ENCODE peak calls at places on chromosomes 13 and 19, in eight cellular contexts. R is cardiac fibroblast, I is fibroblast of mammary gland, M is K562, V is AG04450, X is HFF-Myc, Z is psoas muscle, G is suprapubic skin. K is an unnamed sample.

GRCh38 chr19:4415352-4415751 is 12.9 kb downstream of the CHAF1A start:
- DNase-seq in R (peak), I (no peak), M (no peak), V (no peak), X (no peak), Z (no peak), G (no peak), K (no peak)

GRCh38 chr13:72514141-72514540 is 213.3 kb downstream of the MZT1 start:
- DNase-seq in R (peak), I (peak), M (no peak), V (no peak), X (no peak), Z (no peak), G (no peak), K (peak)

GRCh38 chr13:67117010-67117550 is 113.1 kb downstream of the PCDH9 start:
- DNase-seq in R (peak), I (no peak), M (no peak), V (no peak), X (no peak), Z (no peak), G (no peak), K (no peak)

GRCh38 chr13:113544896-113545295 is 39.7 kb upstream of the TFDP1 start:
- DNase-seq in R (no peak), I (no peak), M (no peak), V (no peak), X (no peak), Z (no peak), G (peak), K (no peak)

GRCh38 chr13:44013666-44014291 is 134.1 kb downstream of the LACC1 start:
- DNase-seq in R (peak), I (peak), M (no peak), V (peak), X (peak), Z (no peak), G (no peak), K (peak)

GRCh38 chr19:48548253-48548911 is 3.6 kb upstream of the SULT2B1 start:
- DNase-seq in R (no peak), I (no peak), M (no peak), V (no peak), X (no peak), Z (no peak), G (no peak), K (no peak)

GRCh38 chr13:66574606-66575005 is 655.5 kb downstream of the PCDH9 start:
- DNase-seq in R (no peak), I (no peak), M (no peak), V (no peak), X (no peak), Z (no peak), G (no peak), K (peak)

GRCh38 chr19:45075215-45076028 is 856 bp downstream of the ZNF296 start:
- DNase-seq in R (peak), I (peak), M (peak), V (no peak), X (no peak), Z (peak), G (peak), K (peak)

GRCh38 chr19:39352549-39353285 is 10.5 kb downstream of the SAMD4B start:
- DNase-seq in R (no peak), I (peak), M (no peak), V (no peak), X (no peak), Z (no peak), G (no peak), K (no peak)

GRCh38 chr13:40564342-40564997 is 102.0 kb downstream of the FOXO1 start:
- DNase-seq in R (peak), I (no peak), M (no peak), V (no peak), X (no peak), Z (no peak), G (no peak), K (peak)
- TF ChIP-seq CTCF in R (peak), I (no peak), M (no peak), V (no peak), X (no peak), Z (peak), G (no peak), K (peak)

GRCh38 chr19:50433201-50434180 is 799 bp downstream of the MYBPC2 start:
- DNase-seq in R (no peak), I (no peak), M (no peak), V (no peak), X (no peak), Z (no peak), G (no peak), K (no peak)
- H3K4me3 ChIP-seq in R (no peak), I (no peak), M (no peak), V (no peak), X (no peak), Z (peak), G (no peak), K (no peak)

GRCh38 chr19:18225702-18226468 is at the start of gene PDE4C:
- DNase-seq in R (peak), I (no peak), M (no peak), V (no peak), X (no peak), Z (peak), G (no peak), K (no peak)

GRCh38 chr19:18225355-18225701 is 910 bp downstream of the PDE4C start:
- DNase-seq in R (no peak), I (no peak), M (no peak), V (no peak), X (no peak), Z (no peak), G (no peak), K (no peak)

GRCh38 chr19:18229474-18229873 is 3.2 kb upstream of the PDE4C start:
- DNase-seq in R (no peak), I (no peak), M (no peak), V (no peak), X (no peak), Z (no peak), G (no peak), K (no peak)

GRCh38 chr19:18227781-18228271 is 1.6 kb upstream of the PDE4C start:
- DNase-seq in R (no peak), I (no peak), M (no peak), V (no peak), X (no peak), Z (no peak), G (no peak), K (no peak)

GRCh38 chr19:18226956-18227780 is 930 bp upstream of the PDE4C start:
- DNase-seq in R (no peak), I (no peak), M (no peak), V (no peak), X (no peak), Z (no peak), G (no peak), K (no peak)
- TF ChIP-seq CTCF in R (no peak), I (no peak), M (no peak), V (no peak), X (no peak), Z (no peak), G (no peak), K (no peak)

GRCh38 chr19:2721570-2722540 is 683 bp upstream of the DIRAS1 start:
- DNase-seq in R (no peak), I (no peak), M (no peak), V (no peak), X (no peak), Z (no peak), G (no peak), K (no peak)

GRCh38 chr19:2719232-2719735 is 1.9 kb downstream of the DIRAS1 start:
- DNase-seq in R (no peak), I (no peak), M (no peak), V (no peak), X (no peak), Z (no peak), G (no peak), K (no peak)

GRCh38 chr19:2719910-2720776 is 1.0 kb downstream of the DIRAS1 start:
- DNase-seq in R (peak), I (peak), M (no peak), V (no peak), X (no peak), Z (no peak), G (no peak), K (peak)

GRCh38 chr19:2722541-2723344 is 1.6 kb upstream of the DIRAS1 start:
- DNase-seq in R (peak), I (peak), M (peak), V (no peak), X (no peak), Z (peak), G (no peak), K (peak)

DNA sequence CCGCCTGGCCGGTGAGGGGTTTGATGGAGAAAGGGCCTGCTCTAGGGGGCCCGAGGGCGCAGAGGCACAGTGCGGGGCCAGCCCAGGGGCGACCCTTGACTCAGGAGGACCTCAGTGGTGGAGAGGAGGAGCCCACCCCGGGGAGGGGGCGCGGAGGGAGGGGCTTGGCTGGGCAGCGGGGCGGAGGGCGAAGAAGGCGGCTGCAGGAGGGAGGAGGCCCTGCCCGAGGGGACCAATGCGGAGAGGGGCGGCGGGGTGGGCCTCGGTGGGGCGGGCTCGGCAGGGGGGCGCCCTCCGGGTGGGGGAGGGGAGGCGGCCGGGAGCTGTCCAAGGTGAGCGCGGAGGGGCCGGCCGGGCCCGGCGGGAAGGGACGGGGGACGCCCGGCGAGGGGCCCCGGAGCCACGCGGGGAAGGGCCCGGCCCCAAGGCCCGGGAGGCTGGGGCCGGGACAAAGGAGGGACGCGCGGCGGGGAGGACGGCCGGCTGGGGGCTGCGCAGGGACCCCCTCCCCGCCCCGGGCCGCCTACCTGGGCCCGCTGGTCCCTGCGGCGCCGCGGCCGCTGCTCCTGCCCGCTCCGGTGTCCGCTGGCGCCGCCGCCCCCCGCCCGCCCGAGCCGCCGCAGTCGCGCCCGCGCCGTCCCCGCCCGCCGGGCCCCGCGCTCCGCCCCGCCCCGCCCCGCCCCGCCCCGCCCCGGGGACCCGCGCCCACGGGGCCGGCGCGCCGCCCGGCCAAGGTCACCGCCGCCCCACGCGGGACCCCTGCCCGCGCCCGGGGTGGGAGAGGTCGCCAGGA is at the start of gene DIRAS1:
- DNase-seq in R (no peak), I (no peak), M (peak), V (no peak), X (no peak), Z (no peak), G (no peak), K (no peak)
- H3K4me3 ChIP-seq in R (peak), I (peak), M (peak), V (peak), X (peak), Z (peak), G (peak), K (peak)

GRCh38 chr13:75371223-75371622 is 110.7 kb downstream of the TBC1D4 start:
- DNase-seq in R (no peak), I (no peak), M (no peak), V (no peak), X (no peak), Z (no peak), G (no peak), K (no peak)

GRCh38 chr13:75365724-75366173 is 116.2 kb downstream of the TBC1D4 start:
- DNase-seq in R (peak), I (peak), M (no peak), V (peak), X (no peak), Z (no peak), G (no peak), K (peak)

GRCh38 chr13:75366380-75367280 is 115.3 kb downstream of the TBC1D4 start:
- DNase-seq in R (peak), I (no peak), M (no peak), V (no peak), X (no peak), Z (no peak), G (no peak), K (peak)

GRCh38 chr13:75369986-75370385 is 112.0 kb downstream of the TBC1D4 start:
- DNase-seq in R (no peak), I (no peak), M (no peak), V (no peak), X (no peak), Z (no peak), G (no peak), K (no peak)

DNA sequence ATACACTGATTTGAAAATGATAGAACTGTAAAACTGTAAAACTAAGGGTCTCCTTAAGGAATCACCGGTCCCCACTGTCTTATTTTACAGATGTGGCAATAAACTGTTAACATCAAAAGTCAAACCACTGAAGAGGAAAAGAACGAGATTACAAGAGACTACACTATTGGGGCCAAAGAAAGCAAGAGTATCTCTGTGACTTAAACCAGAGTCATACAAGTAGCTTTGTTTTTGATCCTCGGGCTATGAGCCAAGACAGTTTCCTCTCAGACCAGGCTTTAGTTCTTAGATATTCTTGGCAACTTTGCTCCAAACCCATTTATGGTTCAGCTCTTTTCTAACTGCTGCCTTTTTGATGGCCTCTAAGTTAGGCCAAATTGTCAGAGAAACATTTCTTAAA is 113.8 kb downstream of the TBC1D4 start:
- DNase-seq in R (peak), I (peak), M (no peak), V (peak), X (no peak), Z (no peak), G (no peak), K (peak)
- TF ChIP-seq CTCF in R (no peak), I (no peak), M (no peak), V (no peak), X (no peak), Z (no peak), G (no peak), K (no peak)

GRCh38 chr13:24251525-24251924 is 57.9 kb upstream of the C1QTNF9 start:
- DNase-seq in R (no peak), I (no peak), M (no peak), V (no peak), X (no peak), Z (no peak), G (no peak), K (no peak)

GRCh38 chr13:24254151-24254810 is 55.1 kb upstream of the C1QTNF9 start:
- DNase-seq in R (peak), I (peak), M (no peak), V (peak), X (no peak), Z (no peak), G (no peak), K (peak)

GRCh38 chr13:24249586-24249985 is 59.8 kb upstream of the C1QTNF9 start:
- DNase-seq in R (no peak), I (no peak), M (no peak), V (no peak), X (no peak), Z (no peak), G (no peak), K (no peak)

GRCh38 chr13:24253520-24254150 is 55.7 kb upstream of the C1QTNF9 start:
- DNase-seq in R (no peak), I (no peak), M (no peak), V (no peak), X (no peak), Z (no peak), G (no peak), K (no peak)

DNA sequence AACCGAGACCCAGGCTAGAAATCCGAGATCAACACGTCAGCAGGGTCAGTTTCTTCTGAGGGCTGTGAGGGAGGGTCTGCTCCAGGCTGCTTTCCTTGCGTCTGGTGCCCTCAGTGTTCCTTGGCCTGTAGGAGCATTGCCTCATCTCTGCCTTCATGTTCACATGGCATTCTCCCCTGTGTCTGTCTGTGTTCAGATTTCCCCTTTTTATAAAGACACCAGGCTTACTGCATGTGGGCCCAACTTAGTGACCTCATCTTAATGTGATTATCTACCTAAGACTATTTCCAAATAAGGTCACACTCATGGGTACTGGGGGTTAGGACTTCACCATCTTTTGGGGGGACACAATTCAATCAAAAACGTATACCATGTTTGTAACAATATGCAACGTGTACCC is 57.2 kb upstream of the C1QTNF9 start:
- DNase-seq in R (no peak), I (no peak), M (no peak), V (no peak), X (no peak), Z (no peak), G (no peak), K (no peak)
- H3K4me3 ChIP-seq in R (no peak), I (no peak), M (no peak), V (no peak), X (no peak), Z (no peak), G (no peak), K (no peak)

DNA sequence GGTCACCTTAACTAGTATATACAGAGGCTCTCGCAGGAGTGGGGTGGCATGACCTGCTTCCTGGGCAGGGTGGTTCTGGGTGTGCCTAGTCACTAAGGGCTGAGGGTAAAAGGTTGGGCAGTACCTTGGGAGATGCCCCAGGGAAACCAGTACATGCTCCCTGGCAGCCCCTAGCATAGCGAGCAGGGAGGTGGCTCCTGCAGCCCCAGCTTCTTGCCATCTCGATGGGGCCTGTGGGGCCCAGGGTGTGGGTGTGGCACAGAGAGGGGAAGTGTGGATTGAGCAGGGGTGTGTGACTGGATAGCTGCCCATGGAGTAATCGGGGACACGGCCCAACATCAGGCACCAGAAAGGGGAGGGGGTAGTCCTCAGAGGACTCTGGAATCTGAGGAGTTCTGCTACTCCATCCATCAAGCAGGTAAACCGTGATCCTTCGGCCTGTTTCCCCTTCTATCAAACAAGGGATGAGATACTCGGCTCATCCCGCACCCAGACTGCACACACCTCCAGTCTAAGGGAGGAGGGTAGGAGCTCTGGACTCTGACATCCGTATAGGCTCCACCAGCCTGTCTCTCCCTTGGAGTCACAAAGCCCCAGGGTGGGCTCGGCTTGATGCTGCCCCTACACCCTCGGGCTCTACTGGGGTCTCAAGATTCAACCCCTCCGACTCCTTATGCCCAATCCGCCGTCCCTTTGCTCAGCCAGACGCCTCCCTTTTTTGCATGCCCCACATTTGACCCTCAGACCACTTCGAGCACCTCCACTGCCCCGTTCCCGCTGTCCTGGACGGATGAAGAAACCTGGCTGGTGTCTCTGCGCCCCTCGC is 1.1 kb downstream of the ZBTB45 start:
- DNase-seq in R (no peak), I (no peak), M (no peak), V (no peak), X (no peak), Z (no peak), G (no peak), K (no peak)
- TF ChIP-seq CTCF in R (no peak), I (no peak), M (no peak), V (no peak), X (no peak), Z (no peak), G (peak), K (no peak)